ENCODE peak calls at places on chromosomes 1 and 21, in seven cellular contexts. One of them, this sample, is unnamed.

GRCh38 chr1:72366473-72366872 is 84.1 kb upstream of the NEGR1 start:
- DNase-seq in NCI-H2081: peak; percentile 66
- DNase-seq in GM12892: no peak
- DNase-seq in mesenchymal stem cell: peak; percentile 26
- DNase-seq in stromal cell of bone marrow: no peak
- DNase-seq in HCEC 1CT: peak; percentile 74
- DNase-seq in activated T-helper 2 cell treated with anti-CD3 and anti-CD28 coated beads, Interferon-gamma antibody, Interleukin-2, Interleukin-4, amounts not matched to agents 10 μg/mL and 5 μg/mL and 100 μg/mL, durations not matched to agents 14 hours and 24 hours and 36 hours: no peak
- DNase-seq in this sample: no peak

GRCh38 chr1:216958569-216958968 is 235.3 kb upstream of the ESRRG start:
- DNase-seq in NCI-H2081: no peak
- DNase-seq in stromal cell of bone marrow: no peak
- DNase-seq in HCEC 1CT: no peak
- DNase-seq in activated T-helper 2 cell treated with anti-CD3 and anti-CD28 coated beads, Interferon-gamma antibody, Interleukin-2, Interleukin-4, amounts not matched to agents 10 μg/mL and 5 μg/mL and 100 μg/mL, durations not matched to agents 14 hours and 24 hours and 36 hours: no peak
- DNase-seq in GM12892: no peak
- DNase-seq in mesenchymal stem cell: no peak
- DNase-seq in this sample: no peak

GRCh38 chr1:179184403-179184802 is 45.1 kb downstream of the ABL2 start:
- DNase-seq in stromal cell of bone marrow: no peak
- DNase-seq in activated T-helper 2 cell treated with anti-CD3 and anti-CD28 coated beads, Interferon-gamma antibody, Interleukin-2, Interleukin-4, amounts not matched to agents 10 μg/mL and 5 μg/mL and 100 μg/mL, durations not matched to agents 14 hours and 24 hours and 36 hours: no peak
- DNase-seq in mesenchymal stem cell: no peak
- DNase-seq in HCEC 1CT: no peak
- DNase-seq in NCI-H2081: no peak
- DNase-seq in GM12892: no peak
- DNase-seq in this sample: no peak

GRCh38 chr1:12230549-12231275 is 882 bp downstream of the VPS13D start:
- DNase-seq in activated T-helper 2 cell treated with anti-CD3 and anti-CD28 coated beads, Interferon-gamma antibody, Interleukin-2, Interleukin-4, amounts not matched to agents 10 μg/mL and 5 μg/mL and 100 μg/mL, durations not matched to agents 14 hours and 24 hours and 36 hours: no peak
- DNase-seq in HCEC 1CT: no peak
- DNase-seq in mesenchymal stem cell: peak; percentile 45
- DNase-seq in NCI-H2081: no peak
- DNase-seq in GM12892: peak; percentile 36
- DNase-seq in stromal cell of bone marrow: peak; percentile 13
- DNase-seq in this sample: no peak

GRCh38 chr1:205144751-205145150 is 23.0 kb upstream of the RBBP5 start:
- DNase-seq in activated T-helper 2 cell treated with anti-CD3 and anti-CD28 coated beads, Interferon-gamma antibody, Interleukin-2, Interleukin-4, amounts not matched to agents 10 μg/mL and 5 μg/mL and 100 μg/mL, durations not matched to agents 14 hours and 24 hours and 36 hours: no peak
- DNase-seq in HCEC 1CT: peak; percentile 61
- DNase-seq in mesenchymal stem cell: peak; percentile 40
- DNase-seq in stromal cell of bone marrow: no peak
- DNase-seq in NCI-H2081: no peak
- DNase-seq in GM12892: no peak
- DNase-seq in this sample: no peak

GRCh38 chr1:30125449-30126170 is 597.8 kb downstream of the MATN1 start:
- DNase-seq in GM12892: no peak
- DNase-seq in NCI-H2081: no peak
- DNase-seq in stromal cell of bone marrow: no peak
- DNase-seq in HCEC 1CT: no peak
- DNase-seq in activated T-helper 2 cell treated with anti-CD3 and anti-CD28 coated beads, Interferon-gamma antibody, Interleukin-2, Interleukin-4, amounts not matched to agents 10 μg/mL and 5 μg/mL and 100 μg/mL, durations not matched to agents 14 hours and 24 hours and 36 hours: no peak
- DNase-seq in mesenchymal stem cell: no peak
- DNase-seq in this sample: no peak

GRCh38 chr21:38955495-38955894 is 149.8 kb downstream of the ETS2 start:
- DNase-seq in activated T-helper 2 cell treated with anti-CD3 and anti-CD28 coated beads, Interferon-gamma antibody, Interleukin-2, Interleukin-4, amounts not matched to agents 10 μg/mL and 5 μg/mL and 100 μg/mL, durations not matched to agents 14 hours and 24 hours and 36 hours: no peak
- DNase-seq in NCI-H2081: peak; percentile 11
- DNase-seq in stromal cell of bone marrow: no peak
- DNase-seq in mesenchymal stem cell: peak; percentile 59
- DNase-seq in GM12892: no peak
- DNase-seq in HCEC 1CT: peak; percentile 80
- DNase-seq in this sample: no peak

GRCh38 chr1:175450219-175450618 is 257.6 kb upstream of the KIAA0040 start:
- DNase-seq in HCEC 1CT: no peak
- DNase-seq in mesenchymal stem cell: no peak
- DNase-seq in stromal cell of bone marrow: no peak
- DNase-seq in GM12892: no peak
- DNase-seq in activated T-helper 2 cell treated with anti-CD3 and anti-CD28 coated beads, Interferon-gamma antibody, Interleukin-2, Interleukin-4, amounts not matched to agents 10 μg/mL and 5 μg/mL and 100 μg/mL, durations not matched to agents 14 hours and 24 hours and 36 hours: no peak
- DNase-seq in NCI-H2081: no peak
- DNase-seq in this sample: no peak

GRCh38 chr1:12231276-12231595 is 1.4 kb downstream of the VPS13D start:
- DNase-seq in mesenchymal stem cell: peak; percentile 42
- DNase-seq in NCI-H2081: no peak
- DNase-seq in stromal cell of bone marrow: no peak
- DNase-seq in activated T-helper 2 cell treated with anti-CD3 and anti-CD28 coated beads, Interferon-gamma antibody, Interleukin-2, Interleukin-4, amounts not matched to agents 10 μg/mL and 5 μg/mL and 100 μg/mL, durations not matched to agents 14 hours and 24 hours and 36 hours: no peak
- DNase-seq in HCEC 1CT: no peak
- DNase-seq in GM12892: no peak
- DNase-seq in this sample: no peak

GRCh38 chr1:58397187-58397820 is 149.2 kb downstream of the OMA1 start:
- DNase-seq in HCEC 1CT: peak; percentile 76
- DNase-seq in NCI-H2081: no peak
- DNase-seq in GM12892: no peak
- DNase-seq in stromal cell of bone marrow: no peak
- DNase-seq in activated T-helper 2 cell treated with anti-CD3 and anti-CD28 coated beads, Interferon-gamma antibody, Interleukin-2, Interleukin-4, amounts not matched to agents 10 μg/mL and 5 μg/mL and 100 μg/mL, durations not matched to agents 14 hours and 24 hours and 36 hours: no peak
- DNase-seq in mesenchymal stem cell: peak; percentile 66
- DNase-seq in this sample: no peak

GRCh38 chr1:39196244-39197215 is 8.0 kb upstream of the MACF1 start:
- DNase-seq in mesenchymal stem cell: no peak
- DNase-seq in GM12892: peak; percentile 43
- DNase-seq in NCI-H2081: no peak
- DNase-seq in activated T-helper 2 cell treated with anti-CD3 and anti-CD28 coated beads, Interferon-gamma antibody, Interleukin-2, Interleukin-4, amounts not matched to agents 10 μg/mL and 5 μg/mL and 100 μg/mL, durations not matched to agents 14 hours and 24 hours and 36 hours: peak; percentile 45
- DNase-seq in HCEC 1CT: peak; percentile 71
- DNase-seq in stromal cell of bone marrow: peak; percentile 36
- DNase-seq in this sample: no peak

GRCh38 chr1:14945132-14946010 is 208.2 kb upstream of the TMEM51 start:
- DNase-seq in activated T-helper 2 cell treated with anti-CD3 and anti-CD28 coated beads, Interferon-gamma antibody, Interleukin-2, Interleukin-4, amounts not matched to agents 10 μg/mL and 5 μg/mL and 100 μg/mL, durations not matched to agents 14 hours and 24 hours and 36 hours: no peak
- DNase-seq in mesenchymal stem cell: peak; percentile 90
- DNase-seq in HCEC 1CT: peak; percentile 82
- DNase-seq in NCI-H2081: no peak
- DNase-seq in GM12892: no peak
- DNase-seq in stromal cell of bone marrow: peak; percentile 65
- DNase-seq in this sample: no peak

GRCh38 chr21:43295016-43295958 is 126.5 kb downstream of the CRYAA start:
- DNase-seq in NCI-H2081: peak; percentile 44
- DNase-seq in HCEC 1CT: no peak
- DNase-seq in activated T-helper 2 cell treated with anti-CD3 and anti-CD28 coated beads, Interferon-gamma antibody, Interleukin-2, Interleukin-4, amounts not matched to agents 10 μg/mL and 5 μg/mL and 100 μg/mL, durations not matched to agents 14 hours and 24 hours and 36 hours: no peak
- DNase-seq in mesenchymal stem cell: no peak
- DNase-seq in GM12892: no peak
- DNase-seq in stromal cell of bone marrow: no peak
- DNase-seq in this sample: no peak

GRCh38 chr1:58888776-58889341 is 105.0 kb upstream of the JUN start:
- DNase-seq in NCI-H2081: no peak
- DNase-seq in activated T-helper 2 cell treated with anti-CD3 and anti-CD28 coated beads, Interferon-gamma antibody, Interleukin-2, Interleukin-4, amounts not matched to agents 10 μg/mL and 5 μg/mL and 100 μg/mL, durations not matched to agents 14 hours and 24 hours and 36 hours: no peak
- DNase-seq in GM12892: no peak
- DNase-seq in mesenchymal stem cell: no peak
- DNase-seq in stromal cell of bone marrow: no peak
- DNase-seq in HCEC 1CT: no peak
- DNase-seq in this sample: no peak

GRCh38 chr1:228318823-228319241 is 87.8 kb downstream of the TRIM11 start:
- DNase-seq in GM12892: no peak
- DNase-seq in activated T-helper 2 cell treated with anti-CD3 and anti-CD28 coated beads, Interferon-gamma antibody, Interleukin-2, Interleukin-4, amounts not matched to agents 10 μg/mL and 5 μg/mL and 100 μg/mL, durations not matched to agents 14 hours and 24 hours and 36 hours: no peak
- DNase-seq in NCI-H2081: no peak
- DNase-seq in mesenchymal stem cell: no peak
- DNase-seq in stromal cell of bone marrow: no peak
- DNase-seq in HCEC 1CT: no peak
- DNase-seq in this sample: no peak

GRCh38 chr21:17869115-17869514 is 50.0 kb upstream of the C21orf91 start:
- DNase-seq in stromal cell of bone marrow: no peak
- DNase-seq in NCI-H2081: no peak
- DNase-seq in HCEC 1CT: no peak
- DNase-seq in activated T-helper 2 cell treated with anti-CD3 and anti-CD28 coated beads, Interferon-gamma antibody, Interleukin-2, Interleukin-4, amounts not matched to agents 10 μg/mL and 5 μg/mL and 100 μg/mL, durations not matched to agents 14 hours and 24 hours and 36 hours: no peak
- DNase-seq in mesenchymal stem cell: no peak
- DNase-seq in GM12892: no peak
- DNase-seq in this sample: no peak

GRCh38 chr1:226091461-226091860 is 28.9 kb downstream of the H3-3A start:
- DNase-seq in mesenchymal stem cell: no peak
- DNase-seq in activated T-helper 2 cell treated with anti-CD3 and anti-CD28 coated beads, Interferon-gamma antibody, Interleukin-2, Interleukin-4, amounts not matched to agents 10 μg/mL and 5 μg/mL and 100 μg/mL, durations not matched to agents 14 hours and 24 hours and 36 hours: no peak
- DNase-seq in HCEC 1CT: peak; percentile 7
- DNase-seq in NCI-H2081: no peak
- DNase-seq in stromal cell of bone marrow: no peak
- DNase-seq in GM12892: no peak
- DNase-seq in this sample: no peak

GRCh38 chr1:96703186-96703585 is 18.4 kb upstream of the PTBP2 start:
- DNase-seq in stromal cell of bone marrow: no peak
- DNase-seq in NCI-H2081: no peak
- DNase-seq in activated T-helper 2 cell treated with anti-CD3 and anti-CD28 coated beads, Interferon-gamma antibody, Interleukin-2, Interleukin-4, amounts not matched to agents 10 μg/mL and 5 μg/mL and 100 μg/mL, durations not matched to agents 14 hours and 24 hours and 36 hours: no peak
- DNase-seq in mesenchymal stem cell: peak; percentile 24
- DNase-seq in HCEC 1CT: peak; percentile 44
- DNase-seq in GM12892: no peak
- DNase-seq in this sample: no peak

GRCh38 chr1:241627453-241628329 is 12.5 kb downstream of the CHML start:
- DNase-seq in mesenchymal stem cell: peak; percentile 65
- DNase-seq in HCEC 1CT: peak; percentile 75
- DNase-seq in stromal cell of bone marrow: peak; percentile 72
- DNase-seq in GM12892: no peak
- DNase-seq in NCI-H2081: peak; percentile 57
- DNase-seq in activated T-helper 2 cell treated with anti-CD3 and anti-CD28 coated beads, Interferon-gamma antibody, Interleukin-2, Interleukin-4, amounts not matched to agents 10 μg/mL and 5 μg/mL and 100 μg/mL, durations not matched to agents 14 hours and 24 hours and 36 hours: no peak
- DNase-seq in this sample: peak; percentile 40

GRCh38 chr1:31013187-31013864 is 52.2 kb downstream of the PUM1 start:
- DNase-seq in HCEC 1CT: no peak
- DNase-seq in NCI-H2081: peak; percentile 47
- DNase-seq in GM12892: no peak
- DNase-seq in activated T-helper 2 cell treated with anti-CD3 and anti-CD28 coated beads, Interferon-gamma antibody, Interleukin-2, Interleukin-4, amounts not matched to agents 10 μg/mL and 5 μg/mL and 100 μg/mL, durations not matched to agents 14 hours and 24 hours and 36 hours: no peak
- DNase-seq in stromal cell of bone marrow: no peak
- DNase-seq in mesenchymal stem cell: peak; percentile 18
- DNase-seq in this sample: no peak

GRCh38 chr1:92444351-92444750 is 42.4 kb downstream of the GFI1 start:
- DNase-seq in NCI-H2081: no peak
- DNase-seq in GM12892: no peak
- DNase-seq in mesenchymal stem cell: peak; percentile 52
- DNase-seq in stromal cell of bone marrow: no peak
- DNase-seq in HCEC 1CT: peak; percentile 30
- DNase-seq in activated T-helper 2 cell treated with anti-CD3 and anti-CD28 coated beads, Interferon-gamma antibody, Interleukin-2, Interleukin-4, amounts not matched to agents 10 μg/mL and 5 μg/mL and 100 μg/mL, durations not matched to agents 14 hours and 24 hours and 36 hours: no peak
- DNase-seq in this sample: no peak

GRCh38 chr1:160081261-160081936 is at the start of gene KCNJ9:
- DNase-seq in GM12892: no peak
- DNase-seq in activated T-helper 2 cell treated with anti-CD3 and anti-CD28 coated beads, Interferon-gamma antibody, Interleukin-2, Interleukin-4, amounts not matched to agents 10 μg/mL and 5 μg/mL and 100 μg/mL, durations not matched to agents 14 hours and 24 hours and 36 hours: no peak
- DNase-seq in stromal cell of bone marrow: peak; percentile 55
- DNase-seq in NCI-H2081: no peak
- DNase-seq in HCEC 1CT: no peak
- DNase-seq in mesenchymal stem cell: peak; percentile 20
- DNase-seq in this sample: peak; percentile 25

GRCh38 chr1:178126790-178127189 is 32.9 kb downstream of the RASAL2 start:
- DNase-seq in NCI-H2081: no peak
- DNase-seq in stromal cell of bone marrow: peak; percentile 95
- DNase-seq in HCEC 1CT: peak; percentile 90
- DNase-seq in mesenchymal stem cell: peak; percentile 77
- DNase-seq in GM12892: no peak
- DNase-seq in activated T-helper 2 cell treated with anti-CD3 and anti-CD28 coated beads, Interferon-gamma antibody, Interleukin-2, Interleukin-4, amounts not matched to agents 10 μg/mL and 5 μg/mL and 100 μg/mL, durations not matched to agents 14 hours and 24 hours and 36 hours: no peak
- DNase-seq in this sample: no peak

GRCh38 chr1:48765335-48765734 is 11.4 kb downstream of the BEND5 start:
- DNase-seq in activated T-helper 2 cell treated with anti-CD3 and anti-CD28 coated beads, Interferon-gamma antibody, Interleukin-2, Interleukin-4, amounts not matched to agents 10 μg/mL and 5 μg/mL and 100 μg/mL, durations not matched to agents 14 hours and 24 hours and 36 hours: no peak
- DNase-seq in GM12892: no peak
- DNase-seq in stromal cell of bone marrow: no peak
- DNase-seq in NCI-H2081: no peak
- DNase-seq in mesenchymal stem cell: no peak
- DNase-seq in HCEC 1CT: no peak
- DNase-seq in this sample: no peak

GRCh38 chr1:234324668-234325225 is 48.5 kb upstream of the COA6 start:
- DNase-seq in GM12892: no peak
- DNase-seq in stromal cell of bone marrow: no peak
- DNase-seq in HCEC 1CT: no peak
- DNase-seq in mesenchymal stem cell: no peak
- DNase-seq in NCI-H2081: no peak
- DNase-seq in activated T-helper 2 cell treated with anti-CD3 and anti-CD28 coated beads, Interferon-gamma antibody, Interleukin-2, Interleukin-4, amounts not matched to agents 10 μg/mL and 5 μg/mL and 100 μg/mL, durations not matched to agents 14 hours and 24 hours and 36 hours: no peak
- DNase-seq in this sample: no peak